ENCODE peak calls at places on chromosomes 6 and 20, in seven cellular contexts. X is stimulated activated CD4-positive, alpha-beta T cell treated with anti-CD3 and anti-CD28 coated beads, Interleukin-15, amount 100 ng/mL, for 24 hours; J is endothelial cell; B is amygdala; L is memory B cell; G is lung; V is EL. Y is an unnamed sample.

GRCh38 chr6:5025911-5026819 is 22.3 kb upstream of the RPP40 start:
- DNase-seq in L (no peak), G (no peak), V (peak; percentile 54), B (no peak), J (peak; percentile 63), X (no peak), Y (no peak)

GRCh38 chr20:1838479-1839279 is 56.5 kb upstream of the SIRPA start:
- DNase-seq in G (no peak), B (peak; percentile 24), J (no peak), V (no peak), X (no peak), L (no peak), Y (no peak)

GRCh38 chr6:389622-390021 is 1.9 kb upstream of the IRF4 start:
- DNase-seq in G (no peak), L (no peak), J (no peak), B (no peak), X (no peak), V (no peak), Y (no peak)

GRCh38 chr20:53487453-53487852 is 106.2 kb downstream of the ZNF217 start:
- DNase-seq in G (no peak), X (no peak), V (no peak), L (no peak), B (no peak), J (no peak), Y (no peak)

GRCh38 chr6:35058827-35059522 is 82.2 kb downstream of the TCP11 start:
- DNase-seq in V (no peak), X (no peak), J (no peak), G (no peak), B (no peak), L (no peak), Y (no peak)

GRCh38 chr6:134345780-134346179 is 27.9 kb upstream of the SGK1 start:
- DNase-seq in L (no peak), G (no peak), V (no peak), B (no peak), J (no peak), X (no peak), Y (no peak)

GRCh38 chr20:19976595-19977372 is 40.4 kb upstream of the NAA20 start:
- DNase-seq in X (no peak), L (no peak), B (no peak), V (peak; percentile 93), J (no peak), G (peak; percentile 66), Y (peak; percentile 83)

GRCh38 chr6:110561708-110562107 is 85.3 kb upstream of the SLC22A16 start:
- DNase-seq in J (no peak), B (no peak), L (no peak), X (no peak), G (no peak), V (no peak), Y (no peak)

GRCh38 chr6:98295776-98296175 is 538.6 kb upstream of the POU3F2 start:
- DNase-seq in X (no peak), G (no peak), J (no peak), B (no peak), L (no peak), V (no peak), Y (no peak)

GRCh38 chr6:125746731-125747588 is 2.5 kb upstream of the HEY2 start:
- DNase-seq in B (peak; percentile 21), V (peak; percentile 44), X (peak; percentile 80), L (peak; percentile 43), G (peak; percentile 67), J (peak; percentile 40), Y (peak; percentile 25)

GRCh38 chr6:34656378-34657036 is 40.1 kb downstream of the ILRUN start:
- DNase-seq in B (no peak), G (no peak), J (no peak), X (peak; percentile 44), L (peak; percentile 29), V (peak; percentile 70), Y (no peak)

GRCh38 chr20:11544029-11544678 is 373.5 kb upstream of the BTBD3 start:
- DNase-seq in V (peak; percentile 78), L (no peak), G (no peak), B (no peak), X (peak; percentile 6), J (peak; percentile 58), Y (no peak)

Y was measured in MG63.